ENCODE peak calls at places on chromosomes 4 and X, in seven cellular contexts. D is breast epithelium; A is upper lobe of right lung; E is Peyer's patch; T is fibroblast of lung; Z is CD8-positive, alpha-beta memory T cell; M is heart right ventricle. P is an unnamed sample. For H3K9me3 and H3K4me1, the result is how much of the 10 kb centered on the place peaks cover.

GRCh38 chrX:118682258-118683014 is 45.0 kb upstream of the IL13RA1 start:
- DNase-seq in D (no peak), A (no peak), E (no peak), T (no peak), Z (no peak), M (no peak), P (no peak)

GRCh38 chr4:1609901-1610790 is 74.0 kb downstream of the FAM53A start:
- DNase-seq in D (no peak), A (peak), E (no peak), T (no peak), Z (no peak), M (peak), P (no peak)

GRCh38 chr4:60757986-60758385 is 442.1 kb upstream of the ADGRL3 start:
- DNase-seq in D (no peak), A (no peak), E (no peak), T (peak), Z (no peak), M (no peak), P (no peak)

GRCh38 chr4:85209161-85209560 is 242.7 kb upstream of the WDFY3 start:
- DNase-seq in D (no peak), A (no peak), E (no peak), T (peak), Z (no peak), M (no peak), P (no peak)

GRCh38 chr4:1112174-1112820 is 1.1 kb downstream of the RNF212 start:
- DNase-seq in D (no peak), A (no peak), E (no peak), T (no peak), Z (no peak), M (no peak), P (peak)

GRCh38 chr4:3257125-3257690 is 8.2 kb downstream of the MSANTD1 start:
- DNase-seq in D (peak), A (peak), E (peak), T (no peak), Z (no peak), M (no peak), P (peak)

GRCh38 chr4:1539132-1539755 is 133.0 kb upstream of the NKX1-1 start:
- DNase-seq in D (no peak), A (no peak), E (no peak), T (no peak), Z (no peak), M (peak), P (peak)

GRCh38 chr4:121977251-121978168 is 25.6 kb upstream of the TRPC3 start:
- DNase-seq in D (no peak), A (no peak), E (no peak), T (peak), Z (no peak), M (no peak), P (no peak)

GRCh38 chrX:25968920-25969319 is 169.2 kb upstream of the MAGEB18 start:
- DNase-seq in D (no peak), A (no peak), E (no peak), T (peak), Z (no peak), M (no peak), P (no peak)

GRCh38 chr4:83075271-83075670 is 39.3 kb downstream of the PLAC8 start:
- DNase-seq in D (no peak), A (no peak), E (no peak), T (peak), Z (no peak), M (no peak), P (no peak)

GRCh38 chrX:54530358-54530900 is 410 bp downstream of the GNL3L start:
- DNase-seq in D (no peak), A (no peak), E (no peak), T (no peak), Z (no peak), M (no peak), P (no peak)

GRCh38 chrX:26586570-26586969 is 370.6 kb downstream of the MAGEB5 start:
- DNase-seq in D (no peak), A (no peak), E (no peak), T (no peak), Z (no peak), M (no peak), P (no peak)

GRCh38 chr4:176784816-176785215 is 7.9 kb downstream of the VEGFC start:
- DNase-seq in D (no peak), A (no peak), E (no peak), T (peak), Z (no peak), M (no peak), P (no peak)

GRCh38 chr4:5660185-5660584 is 48.2 kb downstream of the EVC2 start:
- DNase-seq in D (no peak), A (no peak), E (no peak), T (no peak), Z (no peak), M (no peak), P (no peak)

GRCh38 chr4:82044141-82044993 is 329.4 kb downstream of the HNRNPD start:
- DNase-seq in D (peak), A (peak), E (peak), T (peak), Z (no peak), M (peak), P (peak)

GRCh38 chr4:16550488-16550980 is 324.3 kb upstream of the TAPT1 start:
- DNase-seq in D (no peak), A (no peak), E (no peak), T (no peak), Z (no peak), M (no peak), P (no peak)
- H3K9me3 ChIP-seq in D (under half), A (under half), E (under half), T (under half), Z (under half), M (under half), P (under half)

GRCh38 chr4:152103181-152103901 is 342.5 kb upstream of the GATB start:
- DNase-seq in D (no peak), A (no peak), E (no peak), T (no peak), Z (no peak), M (no peak), P (no peak)

GRCh38 chr4:152100378-152101201 is 339.8 kb upstream of the GATB start:
- DNase-seq in D (no peak), A (no peak), E (no peak), T (no peak), Z (peak), M (no peak), P (no peak)

GRCh38 chr4:152102184-152103000 is 341.6 kb upstream of the GATB start:
- DNase-seq in D (no peak), A (no peak), E (no peak), T (peak), Z (no peak), M (no peak), P (no peak)

GRCh38 chr4:152099555-152099954 is 338.7 kb upstream of the GATB start:
- DNase-seq in D (no peak), A (no peak), E (no peak), T (no peak), Z (no peak), M (no peak), P (no peak)

DNA sequence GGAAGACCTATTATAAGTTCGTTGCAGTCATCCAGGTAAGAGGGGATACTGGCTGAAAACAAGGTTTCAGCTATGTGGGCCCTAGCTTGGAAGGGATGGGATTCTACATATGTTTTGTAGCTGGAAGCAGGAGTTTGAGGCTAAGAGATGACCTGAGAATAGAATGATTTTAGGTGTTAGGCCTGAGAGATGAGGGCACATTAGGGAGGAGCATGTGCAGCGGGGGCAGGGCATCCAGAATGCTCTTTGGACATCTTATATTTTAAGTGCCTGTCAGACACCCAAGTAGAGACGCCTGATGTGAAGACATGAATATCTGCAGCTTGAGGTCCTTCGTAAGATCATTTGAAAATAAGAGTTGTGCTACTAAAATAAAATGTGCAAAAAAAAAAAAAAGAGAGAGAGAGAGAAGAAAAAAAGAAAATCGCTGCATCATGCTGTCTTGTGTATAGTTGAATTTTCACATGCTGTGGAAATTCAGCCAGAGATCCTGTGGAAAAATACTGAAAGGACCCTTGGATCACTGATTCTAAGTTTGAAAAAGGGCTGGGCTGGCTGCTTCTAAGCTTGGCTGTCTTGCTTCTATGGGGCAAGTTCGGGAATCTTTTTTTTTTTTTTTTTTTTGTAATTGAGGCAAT is 340.9 kb upstream of the GATB start:
- DNase-seq in D (no peak), A (no peak), E (no peak), T (no peak), Z (no peak), M (no peak), P (no peak)
- H3K4me1 ChIP-seq in D (under half), A (under half), E (under half), T (under half), Z (half or more), M (under half), P (under half)

GRCh38 chr4:111923786-111924185 is 221.5 kb upstream of the FAM241A start:
- DNase-seq in D (no peak), A (no peak), E (no peak), T (no peak), Z (no peak), M (no peak), P (no peak)
- H3K4me3 ChIP-seq in D (no peak), A (no peak), E (no peak), T (no peak), Z (no peak), M (no peak), P (no peak)

GRCh38 chr4:11160288-11160687 is 268.4 kb downstream of the HS3ST1 start:
- DNase-seq in D (no peak), A (no peak), E (no peak), T (no peak), Z (no peak), M (no peak), P (no peak)

GRCh38 chr4:11158971-11159370 is 269.7 kb downstream of the HS3ST1 start:
- DNase-seq in D (no peak), A (no peak), E (no peak), T (no peak), Z (no peak), M (no peak), P (no peak)
- H3K9me3 ChIP-seq in D (under half), A (under half), E (under half), T (under half), Z (under half), M (under half), P (under half)

GRCh38 chr4:36242629-36243354 is 1.5 kb downstream of the ARAP2 start:
- DNase-seq in D (no peak), A (no peak), E (no peak), T (peak), Z (peak), M (no peak), P (no peak)
- H3K4me1 ChIP-seq in D (under half), A (under half), E (under half), T (under half), Z (under half), M (under half), P (under half)

DNA sequence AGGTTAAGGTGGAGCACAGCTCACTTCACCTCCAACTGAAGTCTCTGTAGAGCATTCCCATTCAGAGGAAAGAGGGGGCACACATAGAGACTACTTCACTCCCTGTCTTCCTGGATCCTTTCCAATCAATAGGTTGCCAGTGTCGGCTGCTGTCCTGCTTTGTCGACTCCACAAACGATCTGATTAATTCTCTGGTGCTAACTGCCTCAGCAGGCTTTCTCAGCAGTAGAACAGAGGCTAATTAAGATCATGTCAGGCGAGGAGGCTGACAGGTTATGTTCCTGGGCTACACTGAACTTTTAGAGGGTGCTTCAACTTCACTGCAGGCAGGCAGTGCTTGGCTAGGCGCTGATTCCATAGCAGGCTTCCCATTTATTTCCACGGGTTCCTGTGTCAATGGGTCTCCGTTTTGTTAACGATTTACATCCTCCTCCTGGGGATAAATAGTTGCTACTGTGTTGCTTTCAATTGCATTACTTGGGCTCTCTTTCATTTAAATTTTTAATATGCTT is 79.2 kb downstream of the GRIA3 start:
- DNase-seq in D (no peak), A (no peak), E (no peak), T (no peak), Z (no peak), M (no peak), P (no peak)
- H3K4me3 ChIP-seq in D (no peak), A (no peak), E (no peak), T (no peak), Z (no peak), M (no peak), P (no peak)

GRCh38 chrX:22526339-22526738 is 253.6 kb downstream of the CBLL2 start:
- DNase-seq in D (no peak), A (no peak), E (no peak), T (peak), Z (no peak), M (no peak), P (no peak)
- H3K9me3 ChIP-seq in D (under half), A (under half), E (under half), T (under half), Z (under half), M (under half), P (under half)

DNA sequence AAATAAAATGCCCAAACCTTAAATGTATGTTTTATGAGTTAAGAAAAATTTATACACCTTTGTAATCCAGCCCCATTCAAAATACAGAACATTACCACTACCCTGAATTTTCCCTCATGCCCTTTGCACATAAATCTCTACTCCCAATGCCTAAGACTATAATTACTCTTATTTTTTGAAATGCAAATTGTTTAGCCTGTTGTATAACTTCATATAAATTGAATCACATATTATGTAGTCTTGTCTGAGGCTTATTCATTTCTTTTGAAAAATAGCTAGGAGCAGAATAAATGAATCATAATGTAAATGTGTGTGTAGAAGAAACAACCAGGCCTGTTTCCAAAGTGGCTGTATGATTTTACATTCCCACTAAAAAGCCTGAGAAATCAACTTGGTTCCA is 319.8 kb downstream of the DCAF12L2 start:
- DNase-seq in D (no peak), A (no peak), E (no peak), T (no peak), Z (no peak), M (no peak), P (no peak)
- H3K4me1 ChIP-seq in D (under half), A (under half), E (under half), T (under half), Z (under half), M (under half), P (under half)

GRCh38 chr4:102431608-102431961 is 69.6 kb upstream of the NFKB1 start:
- DNase-seq in D (no peak), A (no peak), E (no peak), T (no peak), Z (no peak), M (no peak), P (no peak)
- H3K4me3 ChIP-seq in D (peak), A (peak), E (no peak), T (peak), Z (peak), M (peak), P (peak)

P was measured in left lung.